ENCODE peak calls at places on chromosomes 12 and 14, in six cellular contexts. One of them, this sample, is unnamed.

GRCh38 chr14:24351517-24351916 is 11.7 kb upstream of the RIPK3 start:
- DNase-seq in IMR-90: peak
- DNase-seq in sigmoid colon: no peak
- DNase-seq in tibial nerve: no peak
- DNase-seq in esophagus muscularis mucosa: no peak
- DNase-seq in uterus: no peak
- DNase-seq in this sample: no peak

GRCh38 chr12:125988545-125988944 is 923.3 kb downstream of the AACS start:
- DNase-seq in sigmoid colon: no peak
- DNase-seq in IMR-90: no peak
- DNase-seq in esophagus muscularis mucosa: no peak
- DNase-seq in uterus: no peak
- DNase-seq in tibial nerve: no peak
- DNase-seq in this sample: no peak

GRCh38 chr12:31491819-31492598 is 98.9 kb downstream of the DENND5B start:
- DNase-seq in IMR-90: peak
- DNase-seq in tibial nerve: no peak
- DNase-seq in sigmoid colon: no peak
- DNase-seq in uterus: peak
- DNase-seq in esophagus muscularis mucosa: no peak
- DNase-seq in this sample: no peak

GRCh38 chr12:80195143-80195726 is 95.9 kb downstream of the OTOGL start:
- DNase-seq in uterus: no peak
- DNase-seq in tibial nerve: no peak
- DNase-seq in esophagus muscularis mucosa: no peak
- DNase-seq in IMR-90: peak
- DNase-seq in sigmoid colon: no peak
- DNase-seq in this sample: no peak

GRCh38 chr14:77707355-77707723 is 484 bp downstream of the ALKBH1 start:
- DNase-seq in tibial nerve: no peak
- DNase-seq in sigmoid colon: no peak
- DNase-seq in esophagus muscularis mucosa: no peak
- DNase-seq in uterus: no peak
- DNase-seq in IMR-90: peak
- DNase-seq in this sample: peak

GRCh38 chr12:79023261-79023660 is 158.7 kb downstream of the SYT1 start:
- DNase-seq in sigmoid colon: no peak
- DNase-seq in IMR-90: no peak
- DNase-seq in esophagus muscularis mucosa: no peak
- DNase-seq in uterus: no peak
- DNase-seq in tibial nerve: no peak
- DNase-seq in this sample: no peak

GRCh38 chr12:7439579-7440505 is 4.1 kb downstream of the CD163L1 start:
- DNase-seq in tibial nerve: no peak
- DNase-seq in esophagus muscularis mucosa: no peak
- DNase-seq in uterus: no peak
- DNase-seq in sigmoid colon: no peak
- DNase-seq in IMR-90: peak
- DNase-seq in this sample: no peak

GRCh38 chr12:54002915-54003339 is 3.0 kb downstream of the HOXC9 start:
- DNase-seq in uterus: no peak
- DNase-seq in sigmoid colon: no peak
- DNase-seq in esophagus muscularis mucosa: no peak
- DNase-seq in tibial nerve: no peak
- DNase-seq in IMR-90: no peak
- DNase-seq in this sample: no peak

GRCh38 chr14:32932921-32933622 is 5.6 kb upstream of the NPAS3 start:
- DNase-seq in esophagus muscularis mucosa: no peak
- DNase-seq in sigmoid colon: peak
- DNase-seq in tibial nerve: no peak
- DNase-seq in IMR-90: no peak
- DNase-seq in uterus: no peak
- DNase-seq in this sample: no peak

GRCh38 chr12:109120557-109120956 is 4.2 kb downstream of the ACACB start:
- DNase-seq in tibial nerve: no peak
- DNase-seq in esophagus muscularis mucosa: no peak
- DNase-seq in uterus: no peak
- DNase-seq in IMR-90: no peak
- DNase-seq in sigmoid colon: peak
- DNase-seq in this sample: no peak

GRCh38 chr12:12907552-12907951 is 16.2 kb downstream of the GPRC5A start:
- DNase-seq in tibial nerve: no peak
- DNase-seq in sigmoid colon: no peak
- DNase-seq in esophagus muscularis mucosa: no peak
- DNase-seq in uterus: no peak
- DNase-seq in IMR-90: no peak
- DNase-seq in this sample: no peak

GRCh38 chr12:121295123-121295745 is 1.3 kb downstream of the CAMKK2 start:
- DNase-seq in uterus: no peak
- DNase-seq in esophagus muscularis mucosa: no peak
- DNase-seq in IMR-90: no peak
- DNase-seq in sigmoid colon: no peak
- DNase-seq in tibial nerve: no peak
- DNase-seq in this sample: no peak

GRCh38 chr12:68317047-68317667 is 15.0 kb downstream of the MDM1 start:
- DNase-seq in IMR-90: peak
- DNase-seq in uterus: peak
- DNase-seq in sigmoid colon: no peak
- DNase-seq in esophagus muscularis mucosa: no peak
- DNase-seq in tibial nerve: no peak
- DNase-seq in this sample: no peak

GRCh38 chr12:84572186-84572585 is 340.4 kb downstream of the SLC6A15 start:
- DNase-seq in uterus: no peak
- DNase-seq in IMR-90: no peak
- DNase-seq in tibial nerve: no peak
- DNase-seq in sigmoid colon: no peak
- DNase-seq in esophagus muscularis mucosa: no peak
- DNase-seq in this sample: no peak

GRCh38 chr12:132160016-132160415 is 15.8 kb downstream of the NOC4L start:
- DNase-seq in IMR-90: no peak
- DNase-seq in tibial nerve: no peak
- DNase-seq in uterus: no peak
- DNase-seq in sigmoid colon: no peak
- DNase-seq in esophagus muscularis mucosa: no peak
- DNase-seq in this sample: no peak

GRCh38 chr12:7188557-7189397 is 709 bp upstream of the PEX5 start:
- DNase-seq in uterus: peak
- DNase-seq in IMR-90: peak
- DNase-seq in esophagus muscularis mucosa: peak
- DNase-seq in tibial nerve: peak
- DNase-seq in sigmoid colon: peak
- DNase-seq in this sample: peak

GRCh38 chr14:91376547-91377477 is 40.8 kb downstream of the CCDC88C start:
- DNase-seq in uterus: no peak
- DNase-seq in IMR-90: no peak
- DNase-seq in esophagus muscularis mucosa: no peak
- DNase-seq in tibial nerve: no peak
- DNase-seq in sigmoid colon: no peak
- DNase-seq in this sample: no peak

GRCh38 chr12:72453079-72453478 is 180.9 kb downstream of the TRHDE start:
- DNase-seq in uterus: no peak
- DNase-seq in sigmoid colon: no peak
- DNase-seq in IMR-90: no peak
- DNase-seq in esophagus muscularis mucosa: no peak
- DNase-seq in tibial nerve: no peak
- DNase-seq in this sample: no peak

GRCh38 chr12:17342381-17342961 is 736.5 kb upstream of the LMO3 start:
- DNase-seq in tibial nerve: no peak
- DNase-seq in esophagus muscularis mucosa: no peak
- DNase-seq in IMR-90: no peak
- DNase-seq in uterus: no peak
- DNase-seq in sigmoid colon: no peak
- DNase-seq in this sample: no peak

GRCh38 chr12:5030066-5030465 is 13.6 kb upstream of the KCNA5 start:
- DNase-seq in esophagus muscularis mucosa: no peak
- DNase-seq in sigmoid colon: no peak
- DNase-seq in uterus: no peak
- DNase-seq in tibial nerve: no peak
- DNase-seq in IMR-90: no peak
- DNase-seq in this sample: no peak

GRCh38 chr12:92105676-92106075 is 40.0 kb downstream of the BTG1 start:
- DNase-seq in esophagus muscularis mucosa: no peak
- DNase-seq in uterus: no peak
- DNase-seq in tibial nerve: no peak
- DNase-seq in IMR-90: no peak
- DNase-seq in sigmoid colon: no peak
- DNase-seq in this sample: no peak

GRCh38 chr12:96883571-96883970 is 23.5 kb upstream of the NEDD1 start:
- DNase-seq in uterus: no peak
- DNase-seq in esophagus muscularis mucosa: no peak
- DNase-seq in IMR-90: peak
- DNase-seq in sigmoid colon: no peak
- DNase-seq in tibial nerve: no peak
- DNase-seq in this sample: no peak

GRCh38 chr12:94320109-94320508 is 139.6 kb downstream of the CEP83 start:
- DNase-seq in tibial nerve: no peak
- DNase-seq in sigmoid colon: no peak
- DNase-seq in IMR-90: no peak
- DNase-seq in esophagus muscularis mucosa: no peak
- DNase-seq in uterus: no peak
- DNase-seq in this sample: no peak

GRCh38 chr12:90938451-90938850 is 16.5 kb downstream of the CCER1 start:
- DNase-seq in tibial nerve: no peak
- DNase-seq in IMR-90: peak
- DNase-seq in esophagus muscularis mucosa: no peak
- DNase-seq in uterus: no peak
- DNase-seq in sigmoid colon: no peak
- DNase-seq in this sample: no peak

GRCh38 chr14:24422261-24422660 is 7.2 kb downstream of the CBLN3 start:
- DNase-seq in uterus: no peak
- DNase-seq in sigmoid colon: no peak
- DNase-seq in IMR-90: no peak
- DNase-seq in tibial nerve: no peak
- DNase-seq in esophagus muscularis mucosa: no peak
- DNase-seq in this sample: peak

GRCh38 chr12:113135178-113136127 is at the start of gene RASAL1:
- DNase-seq in sigmoid colon: no peak
- DNase-seq in esophagus muscularis mucosa: no peak
- DNase-seq in tibial nerve: no peak
- DNase-seq in uterus: no peak
- DNase-seq in IMR-90: no peak
- DNase-seq in this sample: peak

GRCh38 chr12:124428136-124428791 is 133.4 kb downstream of the RFLNA start:
- DNase-seq in esophagus muscularis mucosa: no peak
- DNase-seq in IMR-90: peak
- DNase-seq in tibial nerve: no peak
- DNase-seq in uterus: peak
- DNase-seq in sigmoid colon: peak
- DNase-seq in this sample: no peak

GRCh38 chr14:50123062-50123461 is 6.7 kb upstream of the VCPKMT start:
- DNase-seq in tibial nerve: no peak
- DNase-seq in esophagus muscularis mucosa: no peak
- DNase-seq in IMR-90: no peak
- DNase-seq in sigmoid colon: no peak
- DNase-seq in uterus: no peak
- DNase-seq in this sample: no peak

GRCh38 chr12:79933580-79934264 is 1.2 kb downstream of the PPP1R12A start:
- DNase-seq in tibial nerve: no peak
- DNase-seq in uterus: no peak
- DNase-seq in esophagus muscularis mucosa: no peak
- DNase-seq in sigmoid colon: no peak
- DNase-seq in IMR-90: peak
- DNase-seq in this sample: no peak

GRCh38 chr12:1474059-1474537 is 120.3 kb downstream of the FBXL14 start:
- DNase-seq in tibial nerve: no peak
- DNase-seq in sigmoid colon: no peak
- DNase-seq in esophagus muscularis mucosa: no peak
- DNase-seq in uterus: no peak
- DNase-seq in IMR-90: peak
- DNase-seq in this sample: no peak

GRCh38 chr12:50579757-50580267 is 75.0 kb downstream of the DIP2B start:
- DNase-seq in uterus: no peak
- DNase-seq in esophagus muscularis mucosa: no peak
- DNase-seq in IMR-90: peak
- DNase-seq in tibial nerve: no peak
- DNase-seq in sigmoid colon: no peak
- DNase-seq in this sample: no peak

GRCh38 chr12:16603916-16604575 is 1.9 kb downstream of the LMO3 start:
- DNase-seq in uterus: no peak
- DNase-seq in esophagus muscularis mucosa: no peak
- DNase-seq in IMR-90: no peak
- DNase-seq in sigmoid colon: no peak
- DNase-seq in tibial nerve: no peak
- DNase-seq in this sample: no peak

GRCh38 chr14:51006781-51007211 is 62.5 kb upstream of the PYGL start:
- DNase-seq in esophagus muscularis mucosa: no peak
- DNase-seq in sigmoid colon: peak
- DNase-seq in tibial nerve: no peak
- DNase-seq in IMR-90: peak
- DNase-seq in uterus: peak
- DNase-seq in this sample: no peak

DNA sequence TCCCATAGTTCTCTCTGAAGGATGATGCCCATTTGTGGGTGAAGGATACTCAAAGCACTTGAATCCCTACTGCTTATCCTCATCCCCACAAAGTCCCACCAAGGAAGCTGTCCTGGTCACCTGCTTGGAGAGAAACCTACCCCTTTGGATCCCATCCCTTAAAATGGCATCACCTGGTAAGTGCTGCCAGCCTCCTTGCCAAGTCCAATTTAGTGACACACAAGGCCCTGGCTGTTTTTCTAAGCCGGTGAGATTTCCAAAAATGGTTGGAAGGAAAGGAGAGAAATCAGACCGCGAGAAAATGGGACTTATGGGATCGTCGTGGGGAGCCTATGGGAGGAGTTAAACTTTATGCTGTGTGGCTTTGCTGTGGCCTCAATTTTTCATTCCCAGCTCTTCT is 358.2 kb downstream of the FUT8 start:
- DNase-seq in sigmoid colon: no peak
- DNase-seq in IMR-90: no peak
- DNase-seq in uterus: no peak
- DNase-seq in esophagus muscularis mucosa: no peak
- DNase-seq in tibial nerve: no peak
- DNase-seq in this sample: no peak
- H3K4me3 ChIP-seq in sigmoid colon: no peak
- H3K4me3 ChIP-seq in IMR-90: no peak
- H3K4me3 ChIP-seq in uterus: no peak
- H3K4me3 ChIP-seq in esophagus muscularis mucosa: no peak
- H3K4me3 ChIP-seq in tibial nerve: no peak
- H3K4me3 ChIP-seq in this sample: no peak

GRCh38 chr14:22163051-22163450 is 426.0 kb downstream of the DAD1 start:
- DNase-seq in esophagus muscularis mucosa: no peak
- DNase-seq in IMR-90: peak
- DNase-seq in sigmoid colon: no peak
- DNase-seq in tibial nerve: no peak
- DNase-seq in uterus: no peak
- DNase-seq in this sample: no peak
- TF ChIP-seq CTCF in esophagus muscularis mucosa: no peak
- TF ChIP-seq CTCF in IMR-90: peak
- TF ChIP-seq CTCF in sigmoid colon: no peak
- TF ChIP-seq CTCF in tibial nerve: no peak
- TF ChIP-seq CTCF in uterus: no peak
- TF ChIP-seq CTCF in this sample: no peak

GRCh38 chr14:105056303-105056831 is 8.9 kb downstream of the GPR132 start:
- DNase-seq in IMR-90: no peak
- DNase-seq in uterus: no peak
- DNase-seq in tibial nerve: no peak
- DNase-seq in esophagus muscularis mucosa: no peak
- DNase-seq in sigmoid colon: no peak
- DNase-seq in this sample: no peak
- TF ChIP-seq POLR2A in IMR-90: no peak
- TF ChIP-seq POLR2A in uterus: no peak
- TF ChIP-seq POLR2A in tibial nerve: no peak
- TF ChIP-seq POLR2A in esophagus muscularis mucosa: no peak
- TF ChIP-seq POLR2A in sigmoid colon: no peak
- TF ChIP-seq POLR2A in this sample: no peak

GRCh38 chr14:28765907-28766504 is 581 bp upstream of the FOXG1 start:
- DNase-seq in sigmoid colon: no peak
- DNase-seq in tibial nerve: no peak
- DNase-seq in IMR-90: no peak
- DNase-seq in uterus: no peak
- DNase-seq in esophagus muscularis mucosa: no peak
- DNase-seq in this sample: no peak
- H3K4me3 ChIP-seq in sigmoid colon: no peak
- H3K4me3 ChIP-seq in tibial nerve: peak
- H3K4me3 ChIP-seq in IMR-90: peak
- H3K4me3 ChIP-seq in uterus: no peak
- H3K4me3 ChIP-seq in esophagus muscularis mucosa: peak
- H3K4me3 ChIP-seq in this sample: no peak